ENCODE peak calls at places on chromosomes 3 and 15, in four cellular contexts. P is lung, W is amniotic stem cell, F is hippocampal formation. D is an unnamed sample.

GRCh38 chr3:186487819-186488218 is 56.4 kb downstream of the CRYGS start:
- DNase-seq in P (no peak), W (no peak), F (no peak), D (no peak)

GRCh38 chr3:37599779-37600178 is 261.9 kb upstream of the CTDSPL start:
- DNase-seq in P (no peak), W (no peak), F (no peak), D (no peak)

GRCh38 chr15:26197719-26198118 is 334.6 kb upstream of the ATP10A start:
- DNase-seq in P (no peak), W (no peak), F (no peak), D (no peak)

GRCh38 chr3:66017084-66017990 is 21.4 kb downstream of the MAGI1 start:
- DNase-seq in P (no peak), W (no peak), F (no peak), D (no peak)

GRCh38 chr3:159252274-159252673 is 450.4 kb downstream of the MFSD1 start:
- DNase-seq in P (no peak), W (peak), F (no peak), D (no peak)

GRCh38 chr3:74351213-74351612 is 263.2 kb downstream of the CNTN3 start:
- DNase-seq in P (no peak), W (no peak), F (no peak), D (no peak)

GRCh38 chr3:171113716-171114115 is 87.2 kb upstream of the SLC2A2 start:
- DNase-seq in P (no peak), W (no peak), F (no peak), D (no peak)

GRCh38 chr3:50592568-50592967 is 19.0 kb downstream of the CISH start:
- DNase-seq in P (no peak), W (no peak), F (no peak), D (no peak)

GRCh38 chr15:66619152-66619903 is 53.5 kb upstream of the LCTL start:
- DNase-seq in P (peak), W (peak), F (peak), D (no peak)

GRCh38 chr3:98731720-98732238 is 31.4 kb upstream of the ST3GAL6 start:
- DNase-seq in P (no peak), W (no peak), F (peak), D (no peak)

GRCh38 chr3:44065741-44066140 is 175.9 kb upstream of the TOPAZ1 start:
- DNase-seq in P (no peak), W (no peak), F (no peak), D (no peak)

GRCh38 chr3:172564499-172564898 is 41.3 kb upstream of the TNFSF10 start:
- DNase-seq in P (no peak), W (no peak), F (no peak), D (no peak)

GRCh38 chr3:135085696-135086436 is 290.8 kb downstream of the EPHB1 start:
- DNase-seq in P (no peak), W (no peak), F (no peak), D (no peak)

GRCh38 chr15:85592148-85592547 is 202.6 kb downstream of the KLHL25 start:
- DNase-seq in P (no peak), W (peak), F (no peak), D (no peak)

GRCh38 chr3:125053304-125053699 is 2.5 kb downstream of the HEG1 start:
- DNase-seq in P (no peak), W (no peak), F (no peak), D (no peak)

GRCh38 chr3:53145109-53146077 is 15.2 kb upstream of the RFT1 start:
- DNase-seq in P (no peak), W (no peak), F (no peak), D (no peak)

GRCh38 chr15:77059761-77060345 is 11.1 kb downstream of the TSPAN3 start:
- DNase-seq in P (no peak), W (no peak), F (no peak), D (no peak)

GRCh38 chr15:40150163-40150925 is 10.5 kb upstream of the BUB1B start:
- DNase-seq in P (peak), W (peak), F (no peak), D (no peak)

GRCh38 chr15:74315626-74316025 is 51.8 kb downstream of the CYP11A1 start:
- DNase-seq in P (no peak), W (no peak), F (no peak), D (no peak)

GRCh38 chr3:127822166-127822835 is at the start of gene MGLL:
- DNase-seq in P (no peak), W (no peak), F (peak), D (no peak)

GRCh38 chr3:73808862-73809509 is 184.2 kb upstream of the PDZRN3 start:
- DNase-seq in P (no peak), W (no peak), F (no peak), D (no peak)